ENCODE peak calls at places on chromosomes 3 and 15, in ten cellular contexts. C is GM23338, K is epithelial cell of proximal tubule, F is fibroblast of mammary gland, N is prostate gland, B is left ventricle myocardium inferior, M is cardiac fibroblast, O is fibroblast of lung, V is glutamatergic neuron, J is spleen. R is an unnamed sample.

GRCh38 chr3:106534206-106534605 is 665.4 kb upstream of the CBLB start:
- DNase-seq in C (no peak), K (no peak), F (peak), N (no peak), B (no peak), M (peak), O (peak), V (no peak), J (peak), R (no peak)

GRCh38 chr3:126983653-126984390 is 907 bp downstream of the PLXNA1 start:
- DNase-seq in C (peak), K (no peak), F (no peak), N (no peak), B (no peak), M (peak), O (no peak), V (peak), J (peak), R (peak)

GRCh38 chr15:30030350-30030749 is 52.4 kb upstream of the GOLGA8J start:
- DNase-seq in C (no peak), K (no peak), F (peak), N (no peak), B (no peak), M (peak), O (no peak), V (no peak), J (no peak), R (no peak)

GRCh38 chr15:90126457-90127435 is 24.5 kb upstream of the IDH2 start:
- DNase-seq in C (peak), K (no peak), F (no peak), N (no peak), B (peak), M (no peak), O (peak), V (peak), J (peak), R (no peak)

GRCh38 chr15:83364541-83364940 is 80.1 kb upstream of the BNC1 start:
- DNase-seq in C (no peak), K (no peak), F (no peak), N (no peak), B (no peak), M (no peak), O (no peak), V (no peak), J (no peak), R (no peak)

GRCh38 chr3:65493371-65493882 is 545.3 kb downstream of the MAGI1 start:
- DNase-seq in C (no peak), K (no peak), F (no peak), N (no peak), B (no peak), M (no peak), O (no peak), V (no peak), J (no peak), R (no peak)

GRCh38 chr3:12363397-12364195 is 74.7 kb downstream of the PPARG start:
- DNase-seq in C (no peak), K (no peak), F (no peak), N (no peak), B (no peak), M (no peak), O (peak), V (no peak), J (no peak), R (no peak)

GRCh38 chr3:115523467-115523866 is 99.8 kb upstream of the GAP43 start:
- DNase-seq in C (peak), K (no peak), F (no peak), N (no peak), B (no peak), M (no peak), O (no peak), V (no peak), J (no peak), R (no peak)

GRCh38 chr3:65268411-65268810 is 580.6 kb upstream of the ADAMTS9 start:
- DNase-seq in C (no peak), K (no peak), F (no peak), N (no peak), B (no peak), M (peak), O (peak), V (no peak), J (no peak), R (no peak)

GRCh38 chr15:39000008-39000734 is 435.6 kb upstream of the RASGRP1 start:
- DNase-seq in C (no peak), K (no peak), F (no peak), N (no peak), B (no peak), M (no peak), O (no peak), V (no peak), J (no peak), R (no peak)

GRCh38 chr3:177295116-177295515 is 97.8 kb upstream of the TBL1XR1 start:
- DNase-seq in C (no peak), K (no peak), F (no peak), N (peak), B (no peak), M (no peak), O (no peak), V (no peak), J (no peak), R (no peak)

GRCh38 chr3:136730595-136731273 is 21.4 kb downstream of the STAG1 start:
- DNase-seq in C (no peak), K (no peak), F (no peak), N (no peak), B (no peak), M (no peak), O (no peak), V (no peak), J (no peak), R (no peak)

GRCh38 chr3:8645717-8646116 is 1.1 kb upstream of the SSUH2 start:
- DNase-seq in C (no peak), K (no peak), F (no peak), N (no peak), B (no peak), M (no peak), O (no peak), V (no peak), J (no peak), R (no peak)

GRCh38 chr3:51675201-51675611 is 4.2 kb downstream of the TEX264 start:
- DNase-seq in C (no peak), K (peak), F (peak), N (no peak), B (peak), M (peak), O (peak), V (no peak), J (no peak), R (no peak)

GRCh38 chr15:25545889-25546288 is 107.1 kb upstream of the UBE3A start:
- DNase-seq in C (no peak), K (no peak), F (no peak), N (no peak), B (no peak), M (no peak), O (no peak), V (no peak), J (no peak), R (no peak)

GRCh38 chr3:130892759-130893239 is 1.1 kb upstream of the ATP2C1 start:
- DNase-seq in C (peak), K (peak), F (peak), N (peak), B (peak), M (peak), O (peak), V (peak), J (no peak), R (no peak)

GRCh38 chr15:37078000-37078399 is 22.3 kb downstream of the MEIS2 start:
- DNase-seq in C (no peak), K (no peak), F (no peak), N (no peak), B (no peak), M (no peak), O (no peak), V (no peak), J (no peak), R (no peak)

GRCh38 chr3:190073264-190073663 is 47.4 kb downstream of the P3H2 start:
- DNase-seq in C (no peak), K (peak), F (no peak), N (no peak), B (no peak), M (no peak), O (peak), V (no peak), J (peak), R (no peak)

GRCh38 chr15:90192961-90193786 is 8.0 kb upstream of the SEMA4B start:
- DNase-seq in C (no peak), K (no peak), F (no peak), N (no peak), B (no peak), M (no peak), O (peak), V (no peak), J (peak), R (no peak)

GRCh38 chr3:112776000-112776399 is 70.7 kb downstream of the CD200R1L start:
- DNase-seq in C (no peak), K (peak), F (peak), N (no peak), B (no peak), M (peak), O (no peak), V (no peak), J (no peak), R (no peak)

GRCh38 chr3:48439820-48440589 is at the start of the genes CCDC51 and TMA7:
- DNase-seq in C (peak), K (peak), F (peak), N (peak), B (peak), M (peak), O (peak), V (peak), J (peak), R (peak)

GRCh38 chr3:170007031-170007663 is 30.6 kb upstream of the GPR160 start:
- DNase-seq in C (no peak), K (no peak), F (peak), N (no peak), B (no peak), M (peak), O (peak), V (no peak), J (peak), R (no peak)

GRCh38 chr15:90840954-90841353 is 27.4 kb upstream of the FURIN start:
- DNase-seq in C (no peak), K (no peak), F (no peak), N (no peak), B (no peak), M (no peak), O (peak), V (no peak), J (no peak), R (no peak)

GRCh38 chr3:195102609-195103467 is 168.1 kb downstream of the XXYLT1 start:
- DNase-seq in C (no peak), K (peak), F (peak), N (peak), B (no peak), M (peak), O (peak), V (no peak), J (peak), R (no peak)

GRCh38 chr3:126541628-126542339 is 16.9 kb downstream of the C3orf22 start:
- DNase-seq in C (peak), K (no peak), F (no peak), N (no peak), B (no peak), M (no peak), O (no peak), V (peak), J (peak), R (peak)

GRCh38 chr3:81666502-81667121 is 94.8 kb downstream of the GBE1 start:
- DNase-seq in C (peak), K (no peak), F (peak), N (no peak), B (no peak), M (peak), O (peak), V (no peak), J (no peak), R (no peak)

GRCh38 chr3:32820430-32820829 is 2.6 kb downstream of the TRIM71 start:
- DNase-seq in C (no peak), K (no peak), F (no peak), N (no peak), B (no peak), M (no peak), O (no peak), V (no peak), J (no peak), R (no peak)
- TF ChIP-seq CTCF in C (no peak), K (no peak), F (no peak), N (no peak), B (no peak), M (no peak), O (no peak), V (no peak), J (no peak), R (no peak)

DNA sequence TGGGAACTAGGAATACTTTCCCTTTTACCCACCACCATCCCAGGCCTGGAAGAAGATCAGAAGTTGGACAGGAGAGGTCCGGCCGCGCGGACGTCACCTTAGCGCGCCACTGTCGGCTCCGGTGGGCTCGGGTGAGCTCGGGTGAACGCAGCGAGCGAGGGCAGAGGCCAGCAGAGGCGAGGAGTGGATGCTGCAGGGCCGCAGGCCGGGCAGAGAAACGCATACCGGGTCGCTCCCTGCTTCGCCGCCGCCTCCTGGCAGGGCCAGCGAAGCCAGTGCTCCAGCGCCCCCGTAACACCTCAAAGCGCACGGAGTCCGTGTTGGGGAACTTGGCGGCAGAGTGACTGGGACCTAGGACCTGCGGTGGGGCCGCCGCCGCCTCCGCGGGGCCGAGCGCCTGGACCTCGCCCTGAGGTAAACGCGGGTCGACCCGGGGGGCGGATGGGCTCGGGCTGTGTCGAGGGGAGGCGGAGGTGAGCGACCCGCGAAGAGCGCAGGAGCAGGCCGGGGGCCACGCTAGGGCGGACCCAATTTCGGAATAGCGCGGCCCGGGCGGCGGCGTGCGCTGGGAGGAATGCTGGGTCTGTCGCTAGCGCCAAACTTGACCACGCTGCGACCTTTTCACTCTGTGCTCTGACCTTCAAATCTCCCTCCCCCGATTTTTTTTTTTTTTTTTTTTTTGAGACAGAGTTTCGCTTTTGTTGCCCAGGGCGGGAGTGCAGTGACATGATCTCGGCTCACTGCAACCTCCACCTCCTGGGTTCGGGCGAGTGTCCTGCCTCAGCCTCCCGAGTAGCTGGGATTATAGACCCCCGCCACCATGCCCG is 1.6 kb downstream of the CYP11A1 start:
- DNase-seq in C (peak), K (no peak), F (peak), N (no peak), B (peak), M (peak), O (peak), V (peak), J (no peak), R (no peak)
- TF ChIP-seq CTCF in C (no peak), K (no peak), F (no peak), N (peak), B (no peak), M (no peak), O (no peak), V (no peak), J (no peak), R (no peak)

DNA sequence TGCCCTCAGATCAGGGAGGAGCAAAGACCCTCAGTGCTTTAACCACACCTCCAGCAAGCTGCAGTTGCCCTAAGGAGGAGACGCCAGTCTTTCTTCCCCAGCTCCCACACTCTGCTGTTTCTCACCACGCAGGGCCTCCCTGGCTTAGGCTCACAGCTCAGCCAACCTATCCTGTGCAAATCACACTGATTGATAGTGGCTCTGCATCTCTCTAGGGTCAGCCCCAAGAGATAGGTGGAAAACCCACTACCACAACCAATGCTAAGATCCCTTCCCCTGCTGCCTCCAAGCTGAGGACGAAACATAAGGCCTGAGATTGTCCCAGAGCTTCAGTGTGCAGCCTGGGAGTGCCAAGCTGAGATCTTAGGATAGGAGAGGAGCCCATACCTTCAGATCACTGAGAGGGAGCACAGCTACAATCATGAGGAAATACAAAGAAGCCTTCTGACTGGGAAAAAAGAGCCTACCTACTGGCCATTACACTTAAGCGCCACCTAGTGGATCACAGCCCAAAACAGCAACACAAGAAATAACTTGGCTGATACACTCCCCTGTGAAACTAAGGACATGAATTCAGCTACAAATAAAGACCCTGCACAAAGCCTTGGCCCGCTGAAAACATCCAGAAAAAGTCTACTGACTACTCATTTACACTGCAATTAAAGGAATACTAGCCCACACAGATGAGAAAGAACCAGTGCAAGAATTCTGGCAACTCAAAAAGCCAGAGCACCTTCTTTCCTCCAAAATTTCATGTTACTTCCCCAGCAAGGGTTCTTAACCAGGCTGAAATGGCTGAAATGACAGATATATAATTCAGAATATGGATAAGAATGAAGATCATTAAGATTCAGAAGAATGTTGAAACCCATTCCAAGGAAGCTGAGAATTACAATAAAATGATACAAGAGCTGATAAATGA is 271.5 kb upstream of the DCBLD2 start:
- DNase-seq in C (peak), K (peak), F (peak), N (peak), B (no peak), M (peak), O (peak), V (peak), J (no peak), R (no peak)
- TF ChIP-seq CTCF in C (peak), K (peak), F (peak), N (peak), B (peak), M (peak), O (peak), V (peak), J (no peak), R (no peak)

DNA sequence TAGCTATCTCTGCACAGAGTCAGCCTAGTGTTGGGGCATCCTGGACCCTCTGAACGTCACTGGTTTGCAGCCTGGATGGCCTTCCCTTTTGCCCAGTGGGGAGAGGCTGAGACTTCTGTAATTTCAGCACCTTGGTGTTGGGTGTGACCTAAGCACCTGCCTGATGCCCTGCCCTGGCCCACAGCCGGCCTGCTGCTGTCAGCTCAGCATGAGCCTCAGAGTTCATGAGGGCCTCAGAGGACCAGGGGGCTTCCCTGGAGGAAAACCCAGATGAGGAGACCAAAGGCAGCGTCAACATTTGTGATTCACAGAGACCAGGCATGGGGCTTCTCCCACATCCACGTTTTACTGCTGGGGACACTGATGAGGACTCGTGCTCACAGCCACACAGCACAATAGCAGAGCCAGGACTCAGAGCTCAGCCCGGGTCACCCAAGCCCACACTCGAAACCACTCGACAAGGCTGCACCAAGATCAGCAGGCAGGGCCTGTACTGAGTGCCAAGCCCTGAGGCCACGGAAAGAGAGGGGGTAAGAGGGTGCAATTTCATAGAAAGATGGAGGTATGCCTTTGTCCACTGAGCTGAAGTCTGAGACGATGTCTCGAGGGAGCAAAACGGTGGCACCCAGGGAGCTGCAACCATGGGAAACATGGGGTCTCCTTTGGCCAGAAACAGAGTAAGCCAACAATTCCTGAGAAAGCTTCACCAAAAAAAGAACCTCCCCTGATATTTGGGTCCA is 9.9 kb upstream of the GP9 start:
- DNase-seq in C (no peak), K (no peak), F (no peak), N (no peak), B (no peak), M (no peak), O (no peak), V (no peak), J (peak), R (no peak)
- TF ChIP-seq CTCF in C (no peak), K (no peak), F (no peak), N (no peak), B (no peak), M (no peak), O (no peak), V (no peak), J (no peak), R (no peak)

GRCh38 chr3:186930143-186930638 is at the start of gene ST6GAL1:
- DNase-seq in C (peak), K (no peak), F (peak), N (peak), B (peak), M (peak), O (peak), V (peak), J (peak), R (peak)
- TF ChIP-seq CTCF in C (peak), K (peak), F (peak), N (peak), B (peak), M (peak), O (peak), V (peak), J (peak), R (no peak)

DNA sequence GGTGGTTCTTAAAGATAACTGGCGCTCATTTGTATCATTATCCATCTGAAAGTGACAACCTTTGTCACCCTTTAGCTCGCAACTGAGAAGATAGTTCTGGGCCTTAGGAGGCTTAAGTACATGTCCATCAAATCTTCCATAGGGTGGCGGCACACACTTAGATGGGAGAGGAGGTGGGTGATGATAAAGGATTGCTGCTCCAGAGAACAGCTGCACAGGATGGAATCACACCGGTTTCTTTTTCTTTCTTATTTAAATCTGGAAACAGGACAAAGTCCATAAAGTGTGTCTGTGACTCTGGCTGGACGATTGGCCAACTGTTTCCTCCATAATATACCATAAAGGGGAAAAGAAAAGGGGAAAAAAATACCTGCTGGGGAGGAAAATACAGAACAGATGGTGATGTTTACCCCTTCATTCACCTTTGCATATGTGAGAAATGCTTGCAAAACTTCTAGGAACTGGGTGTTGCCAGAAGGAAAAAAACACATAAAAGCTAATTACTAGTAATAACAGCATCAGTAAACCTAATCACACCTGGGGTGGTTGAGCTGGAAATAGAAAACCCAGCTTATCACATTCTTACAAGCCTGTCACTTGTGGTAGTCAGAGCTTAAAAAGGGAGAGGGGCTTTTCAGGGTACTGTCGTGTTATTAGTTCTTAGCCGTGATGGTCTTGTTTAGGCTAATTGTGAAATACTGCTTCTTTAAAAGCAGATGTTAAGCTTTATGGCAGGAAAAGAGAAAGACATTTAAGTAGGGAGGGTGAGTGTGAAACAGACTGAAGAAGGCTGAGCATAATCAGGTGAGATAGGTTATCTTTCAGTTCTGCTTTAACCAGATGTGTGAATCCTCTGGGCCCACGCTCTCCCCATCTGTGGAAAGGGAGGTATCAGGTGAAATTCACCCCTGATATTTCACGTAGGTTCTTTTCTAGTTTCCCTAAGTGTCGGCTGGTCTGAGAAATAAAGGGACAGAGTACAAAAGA is 16.7 kb downstream of the C2CD4A start:
- DNase-seq in C (no peak), K (no peak), F (no peak), N (no peak), B (no peak), M (no peak), O (no peak), V (no peak), J (no peak), R (no peak)
- TF ChIP-seq CTCF in C (no peak), K (no peak), F (no peak), N (no peak), B (no peak), M (no peak), O (no peak), V (no peak), J (no peak), R (no peak)

R was measured in natural killer cell.